ENCODE peak calls at places on chromosomes 12 and 14, in seven cellular contexts. J, O, C, P, K, N and G are unnamed samples. For H3K4me1, the result is how much of the 10 kb centered on the place peaks cover.

GRCh38 chr12:22535478-22535877 is 8.9 kb downstream of the C2CD5 start:
- DNase-seq in J (no peak), P (no peak), C (no peak), N (no peak), O (no peak), K (no peak), G (no peak)

GRCh38 chr14:32933943-32934890 is 4.5 kb upstream of the NPAS3 start:
- DNase-seq in N (peak), J (peak), O (peak), K (peak), P (no peak), C (peak), G (no peak)

GRCh38 chr12:132300789-132301722 is 28.3 kb downstream of the GALNT9 start:
- DNase-seq in P (no peak), K (no peak), O (no peak), N (no peak), C (no peak), J (no peak), G (no peak)

GRCh38 chr12:117850048-117850447 is 118.7 kb downstream of the KSR2 start:
- DNase-seq in J (peak), O (peak), N (peak), C (peak), P (peak), K (peak), G (peak)

GRCh38 chr12:118259079-118259478 is 113.6 kb downstream of the TAOK3 start:
- DNase-seq in P (no peak), O (no peak), J (no peak), K (no peak), N (no peak), C (no peak), G (no peak)

GRCh38 chr12:452667-453210 is 7.0 kb upstream of the B4GALNT3 start:
- DNase-seq in K (no peak), J (peak), P (no peak), C (no peak), N (peak), O (no peak), G (peak)

GRCh38 chr12:6772331-6772695 is at the start of gene LAG3:
- DNase-seq in N (no peak), O (no peak), J (no peak), K (no peak), P (no peak), C (no peak), G (no peak)

GRCh38 chr12:3205742-3206519 is 128.8 kb downstream of the TSPAN9 start:
- DNase-seq in N (no peak), C (no peak), O (no peak), J (no peak), P (no peak), K (no peak), G (no peak)

GRCh38 chr12:74896186-74896585 is 313.5 kb downstream of the KCNC2 start:
- DNase-seq in J (no peak), O (no peak), P (no peak), N (no peak), K (no peak), C (peak), G (no peak)

GRCh38 chr12:101777978-101778377 is 38.7 kb upstream of the SYCP3 start:
- DNase-seq in N (no peak), P (no peak), C (no peak), O (no peak), J (no peak), K (no peak), G (no peak)

GRCh38 chr14:71139058-71139946 is 232.0 kb downstream of the PCNX1 start:
- DNase-seq in J (peak), N (peak), P (peak), C (peak), O (peak), K (peak), G (peak)

GRCh38 chr12:90958995-90959394 is 4.0 kb upstream of the CCER1 start:
- DNase-seq in K (no peak), J (no peak), O (no peak), C (peak), P (no peak), N (peak), G (no peak)

GRCh38 chr12:106601031-106601430 is 18.2 kb downstream of the RFX4 start:
- DNase-seq in K (peak), N (no peak), J (peak), P (no peak), C (no peak), O (no peak), G (no peak)

GRCh38 chr12:9868271-9868815 is 811 bp downstream of the CLEC2B start:
- DNase-seq in C (no peak), J (no peak), K (no peak), P (no peak), N (peak), O (no peak), G (no peak)

GRCh38 chr12:4664111-4664510 is 15.2 kb downstream of the NDUFA9 start:
- DNase-seq in O (no peak), C (peak), N (peak), K (no peak), P (no peak), J (no peak), G (no peak)

GRCh38 chr12:128592345-128592744 is 231.4 kb downstream of the SLC15A4 start:
- DNase-seq in N (no peak), O (no peak), J (no peak), P (no peak), C (no peak), K (no peak), G (no peak)

GRCh38 chr14:22386924-22387775 is 201.9 kb downstream of the DAD1 start:
- DNase-seq in J (peak), N (peak), K (peak), O (peak), C (peak), P (peak), G (peak)

GRCh38 chr12:105281694-105282049 is 45.7 kb upstream of the APPL2 start:
- DNase-seq in P (no peak), O (no peak), C (peak), K (no peak), J (no peak), N (no peak), G (no peak)

GRCh38 chr12:9751204-9752144 is 9.2 kb downstream of the CD69 start:
- DNase-seq in P (peak), N (peak), J (no peak), O (peak), C (peak), K (peak), G (peak)

GRCh38 chr12:69935651-69936100 is 110.6 kb downstream of the MYRFL start:
- DNase-seq in N (peak), J (no peak), O (peak), C (no peak), P (no peak), K (no peak), G (no peak)

GRCh38 chr14:75531660-75532317 is 9.5 kb downstream of the BATF start:
- DNase-seq in C (peak), K (no peak), P (no peak), O (no peak), J (no peak), N (no peak), G (no peak)

GRCh38 chr12:27524489-27524835 is 456 bp downstream of the PPFIBP1 start:
- DNase-seq in O (no peak), P (no peak), C (no peak), J (no peak), N (no peak), K (no peak), G (no peak)

GRCh38 chr12:25866586-25867378 is 91.7 kb upstream of the RASSF8 start:
- DNase-seq in J (no peak), N (no peak), O (no peak), C (no peak), P (no peak), K (peak), G (no peak)

GRCh38 chr14:50000215-50001145 is 107.6 kb downstream of the ARF6 start:
- DNase-seq in C (peak), P (peak), O (peak), K (peak), N (peak), J (peak), G (peak)

GRCh38 chr12:67919406-67919805 is 69.8 kb upstream of the IFNG-AS1 start:
- DNase-seq in K (no peak), J (no peak), O (no peak), P (no peak), N (peak), C (peak), G (no peak)

GRCh38 chr14:55389330-55389729 is 22.3 kb downstream of the ATG14 start:
- DNase-seq in J (no peak), O (no peak), P (no peak), N (peak), C (peak), K (no peak), G (no peak)

GRCh38 chr12:90940872-90941499 is 14.0 kb downstream of the CCER1 start:
- DNase-seq in J (no peak), P (peak), C (peak), K (peak), N (peak), O (peak), G (peak)

GRCh38 chr12:114334395-114334794 is 71.5 kb downstream of the TBX5 start:
- DNase-seq in P (no peak), O (no peak), C (no peak), K (no peak), N (no peak), J (no peak), G (no peak)

GRCh38 chr14:73751157-73751691 is 37.0 kb upstream of the PNMA1 start:
- DNase-seq in O (no peak), C (no peak), K (no peak), P (no peak), J (peak), N (no peak), G (no peak)

GRCh38 chr14:72975776-72976175 is 49.5 kb downstream of the DCAF4 start:
- DNase-seq in P (no peak), O (no peak), N (peak), J (no peak), C (peak), K (peak), G (no peak)

GRCh38 chr12:57898308-57898970 is 42.9 kb upstream of the ATP23 start:
- DNase-seq in P (no peak), O (no peak), J (no peak), N (peak), C (no peak), K (no peak), G (peak)

GRCh38 chr12:115023279-115023678 is 339.3 kb upstream of the TBX3 start:
- DNase-seq in N (peak), P (no peak), C (no peak), J (no peak), O (no peak), K (no peak), G (no peak)

GRCh38 chr14:79613625-79614024 is 597.7 kb downstream of the DIO2 start:
- DNase-seq in O (no peak), N (no peak), K (no peak), J (no peak), C (no peak), P (no peak), G (no peak)

GRCh38 chr12:113088037-113088436 is 31.5 kb downstream of the DTX1 start:
- DNase-seq in K (no peak), J (no peak), O (no peak), C (no peak), N (no peak), P (no peak), G (no peak)

GRCh38 chr12:113088971-113089756 is 32.6 kb downstream of the DTX1 start:
- DNase-seq in N (no peak), P (no peak), C (no peak), O (no peak), J (no peak), K (no peak), G (no peak)

GRCh38 chr12:113087193-113087592 is 30.7 kb downstream of the DTX1 start:
- DNase-seq in N (no peak), P (no peak), J (no peak), K (no peak), O (no peak), C (no peak), G (no peak)

GRCh38 chr12:113083863-113084430 is 27.4 kb downstream of the DTX1 start:
- DNase-seq in J (no peak), K (no peak), P (no peak), N (no peak), O (no peak), C (no peak), G (no peak)

DNA sequence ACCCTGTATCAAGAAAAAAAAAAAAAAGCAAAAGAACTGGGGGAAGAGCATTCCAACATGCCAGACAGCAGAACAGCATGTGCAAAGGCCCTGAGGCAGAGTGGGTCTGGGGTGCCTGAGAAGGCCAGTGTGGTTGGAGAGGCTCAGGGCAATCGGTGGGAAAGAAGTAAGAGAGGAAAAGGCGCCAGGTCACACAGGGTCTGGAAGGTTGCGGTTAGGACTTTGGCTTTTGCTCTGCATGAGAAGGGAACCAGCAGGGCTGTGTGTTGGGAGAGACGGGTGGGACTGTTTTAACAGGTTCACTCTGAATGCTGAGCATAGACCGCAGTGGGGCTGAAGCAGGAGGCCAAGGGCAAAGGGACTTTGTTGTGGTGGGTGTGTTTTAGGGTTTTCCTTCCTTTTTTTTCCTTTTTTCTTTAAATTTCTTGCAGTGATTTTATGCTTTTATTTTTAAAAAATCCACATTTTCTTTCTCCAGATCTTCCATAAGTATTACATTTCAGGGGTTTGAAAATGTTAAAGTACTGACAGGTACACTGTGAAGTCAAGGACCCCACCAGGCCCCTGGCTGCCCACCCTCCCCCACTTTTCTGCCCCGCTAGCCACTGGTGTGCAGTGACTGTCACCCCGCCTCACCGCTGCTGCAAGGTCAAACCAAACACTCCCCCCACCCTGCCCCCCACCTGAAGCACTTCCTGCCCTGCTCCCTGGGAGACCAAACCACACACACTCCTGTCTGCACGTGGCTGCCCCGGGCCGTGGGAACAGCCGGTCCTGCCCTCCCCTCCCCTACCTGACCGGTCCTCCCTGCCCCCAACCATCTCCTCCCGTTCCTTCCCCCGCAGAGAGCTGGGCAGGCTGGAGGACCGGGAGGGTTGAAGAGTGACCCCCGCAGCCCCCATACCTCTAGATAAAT is 30.0 kb downstream of the DTX1 start:
- DNase-seq in K (no peak), C (no peak), P (no peak), O (no peak), J (no peak), N (no peak), G (no peak)
- H2AFZ ChIP-seq in K (no peak), C (peak), P (no peak), O (no peak), J (no peak), N (no peak), G (no peak)

DNA sequence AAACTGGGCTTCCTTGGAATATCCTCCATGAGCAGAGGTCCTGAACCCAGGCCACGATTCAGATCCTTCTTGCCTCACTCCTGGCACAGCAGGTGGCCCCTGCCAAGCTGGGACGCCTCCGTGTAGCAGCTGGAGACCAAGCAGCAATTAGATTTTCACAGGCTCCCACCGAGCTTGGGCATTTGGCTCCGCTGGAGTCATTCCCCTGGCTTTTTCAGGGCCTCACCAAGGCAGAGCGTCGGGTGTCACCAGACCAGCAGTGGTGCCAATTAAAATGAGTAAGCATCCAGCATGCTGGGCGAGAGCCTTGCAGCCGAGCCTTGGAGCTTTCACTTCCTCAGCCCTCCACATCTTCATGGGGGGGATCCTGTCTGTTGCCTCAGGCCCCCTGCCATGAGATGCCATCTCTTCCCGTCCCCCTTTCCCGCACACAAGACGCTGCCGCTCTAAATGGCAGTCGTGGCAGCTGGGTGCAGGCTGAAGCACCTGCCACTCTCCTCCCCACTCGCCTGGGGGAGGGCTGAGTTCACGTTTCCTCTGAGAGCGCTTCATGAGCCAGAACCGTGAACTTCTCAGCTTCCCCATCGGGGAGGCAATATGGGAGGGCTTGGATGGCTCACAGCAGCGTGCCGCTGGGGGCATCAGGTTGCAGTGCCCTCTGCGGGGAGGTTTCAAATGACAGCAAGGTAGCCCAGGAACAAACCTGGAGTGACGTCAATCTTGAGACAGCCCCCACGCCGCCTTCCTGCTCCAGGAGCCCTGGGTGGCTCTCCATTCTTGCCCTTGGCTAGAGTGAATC is 11.7 kb downstream of the TPCN1 start:
- DNase-seq in N (peak), J (peak), O (no peak), K (peak), C (no peak), P (no peak), G (no peak)
- H3K9ac ChIP-seq in N (peak), J (no peak), O (no peak), K (no peak), C (no peak), P (no peak), G (no peak)

GRCh38 chr12:8664228-8664963 is 1.8 kb upstream of the MFAP5 start:
- DNase-seq in O (no peak), K (no peak), C (no peak), J (no peak), N (peak), P (no peak), G (no peak)
- H3K4me1 ChIP-seq in O (under half), K (under half), C (under half), J (under half), N (under half), P (under half), G (under half)

DNA sequence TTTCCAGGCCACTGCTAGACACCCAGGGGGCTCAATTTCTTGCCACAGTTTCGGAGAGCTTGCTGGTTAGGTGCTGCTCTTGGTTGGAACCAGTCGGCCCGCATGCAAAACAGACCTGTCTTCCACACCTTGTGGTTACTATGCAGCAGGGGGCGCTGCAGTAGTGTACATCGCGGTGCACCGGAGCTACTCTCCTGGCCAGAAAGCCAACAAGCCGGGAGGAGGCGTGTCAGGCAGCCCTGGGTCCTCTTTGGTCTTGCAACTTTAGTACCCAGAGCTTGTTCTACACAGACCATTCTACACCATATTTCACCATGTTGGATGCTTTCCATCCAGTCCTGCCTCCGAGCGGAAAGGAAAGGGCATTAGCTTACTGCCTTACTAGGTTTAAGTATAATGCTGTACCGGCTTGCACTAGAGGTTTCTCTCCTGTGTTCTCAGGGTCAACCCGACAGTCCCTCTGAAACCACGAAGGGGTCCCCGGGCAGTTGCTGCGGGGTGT is 934 bp upstream of the TMTC2 start:
- DNase-seq in P (peak), K (peak), C (peak), J (peak), N (peak), O (peak), G (peak)
- H2AFZ ChIP-seq in P (peak), K (peak), C (peak), J (no peak), N (peak), O (peak), G (peak)

DNA sequence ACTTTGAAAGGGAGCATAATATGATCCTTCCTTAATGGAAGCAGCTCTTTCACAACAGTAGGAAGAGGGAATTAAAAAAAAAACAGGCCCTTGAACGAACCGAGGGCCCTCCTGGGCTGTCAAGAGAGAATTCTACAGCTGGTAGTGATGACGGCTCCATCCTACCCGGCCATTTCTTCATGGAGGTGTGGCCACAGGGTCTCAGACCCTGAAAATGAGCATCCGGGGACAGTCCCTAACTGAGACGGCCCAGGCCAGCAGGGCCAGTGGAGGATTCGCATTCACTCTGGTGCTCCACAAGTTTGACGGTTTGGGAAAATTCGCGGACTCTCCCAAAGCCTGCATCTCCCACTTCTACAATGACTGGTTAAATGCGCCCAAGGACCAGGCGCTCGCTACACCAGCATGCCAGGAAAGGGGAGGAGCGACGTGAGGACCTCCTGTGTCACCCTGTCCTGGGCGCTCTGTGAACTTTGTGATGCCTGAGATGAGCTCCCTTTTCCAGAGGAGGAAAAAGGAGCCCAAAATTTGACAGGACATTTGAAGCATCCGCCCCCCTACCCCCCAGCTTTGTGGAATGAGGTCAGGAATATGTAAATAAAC is 66.8 kb downstream of the BCL11B start:
- DNase-seq in J (no peak), P (no peak), K (no peak), C (no peak), N (no peak), O (no peak), G (no peak)
- H3K9ac ChIP-seq in J (no peak), P (no peak), K (no peak), C (no peak), N (no peak), O (no peak), G (no peak)

DNA sequence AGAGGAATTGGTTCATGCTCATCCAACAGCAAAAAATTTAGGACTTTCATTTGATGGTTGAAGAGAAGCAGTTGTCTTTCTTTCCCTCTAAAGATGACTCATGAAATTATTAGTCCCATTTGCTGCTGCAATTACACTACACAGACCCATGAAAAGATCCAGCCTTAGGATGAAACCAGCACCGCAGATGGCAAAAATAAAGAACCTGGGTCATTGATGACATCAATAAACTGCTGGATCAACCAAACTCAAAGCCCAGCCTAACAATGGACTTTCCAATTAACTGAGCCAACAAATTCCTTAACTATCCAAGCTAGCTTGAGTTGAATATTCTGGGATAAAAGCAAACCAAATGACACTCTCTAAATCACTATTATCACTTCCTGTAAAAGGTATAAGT is 20.7 kb downstream of the DICER1 start:
- DNase-seq in P (no peak), J (no peak), C (no peak), N (no peak), O (no peak), K (no peak), G (no peak)
- H3K4me1 ChIP-seq in P (under half), J (under half), C (under half), N (under half), O (under half), K (half or more), G (under half)